ENCODE peak calls at places on chromosome 3, in four cellular contexts. U, X, Y and V are unnamed samples.

GRCh38 chr3:101235048-101235447 is 85.3 kb downstream of the IMPG2 start:
- DNase-seq in X (no peak), U (no peak), Y (no peak), V (no peak)

GRCh38 chr3:40913641-40914040 is 285.7 kb upstream of the CTNNB1 start:
- DNase-seq in X (no peak), U (no peak), Y (no peak), V (no peak)

GRCh38 chr3:157327837-157328236 is 108.8 kb upstream of the PTX3 start:
- DNase-seq in U (no peak), X (no peak), Y (no peak), V (no peak)

GRCh38 chr3:99895706-99896441 is 78.2 kb downstream of the CMSS1 start:
- DNase-seq in U (no peak), Y (no peak), X (peak; percentile 82), V (no peak)

GRCh38 chr3:78242724-78243123 is 1202.8 kb downstream of the ROBO2 start:
- DNase-seq in Y (no peak), X (no peak), U (no peak), V (no peak)

GRCh38 chr3:42490243-42490642 is 12.2 kb upstream of the VIPR1 start:
- DNase-seq in U (peak; percentile 43), Y (peak; percentile 77), X (no peak), V (no peak)

GRCh38 chr3:38097446-38098375 is 39.2 kb downstream of the ACAA1 start:
- DNase-seq in U (no peak), X (no peak), Y (no peak), V (no peak)

GRCh38 chr3:186277268-186277909 is 84.6 kb downstream of the DGKG start:
- DNase-seq in U (no peak), Y (no peak), X (peak; percentile 20), V (peak; percentile 46)

GRCh38 chr3:58532794-58533220 is 4.2 kb downstream of the ACOX2 start:
- DNase-seq in U (peak; percentile 84), Y (peak; percentile 11), X (peak; percentile 55), V (peak; percentile 70)

GRCh38 chr3:45832691-45833090 is 9.2 kb downstream of the LZTFL1 start:
- DNase-seq in Y (no peak), X (no peak), U (no peak), V (peak; percentile 42)

GRCh38 chr3:140911822-140912221 is 29.8 kb upstream of the SLC25A36 start:
- DNase-seq in X (peak; percentile 67), Y (no peak), U (no peak), V (no peak)

GRCh38 chr3:30188713-30189112 is 417.7 kb upstream of the TGFBR2 start:
- DNase-seq in X (no peak), U (no peak), Y (no peak), V (no peak)

GRCh38 chr3:194275721-194276120 is 75.4 kb downstream of the CPN2 start:
- DNase-seq in X (no peak), Y (no peak), U (no peak), V (no peak)

GRCh38 chr3:7787871-7788828 is 713.5 kb upstream of the LMCD1 start:
- DNase-seq in U (no peak), X (no peak), Y (no peak), V (peak; percentile 22)

GRCh38 chr3:155069729-155070128 is 10.4 kb upstream of the MME start:
- DNase-seq in Y (no peak), X (no peak), U (no peak), V (no peak)

GRCh38 chr3:71870966-71871512 is 86.1 kb upstream of the PROK2 start:
- DNase-seq in X (no peak), U (no peak), Y (no peak), V (no peak)

GRCh38 chr3:182793663-182794454 is 555 bp downstream of the ATP11B start:
- DNase-seq in Y (no peak), U (peak; percentile 77), X (peak; percentile 3), V (peak; percentile 15)

GRCh38 chr3:88707837-88708236 is 399.6 kb upstream of the EPHA3 start:
- DNase-seq in X (no peak), Y (no peak), U (no peak), V (no peak)

GRCh38 chr3:57078366-57079220 is 18.1 kb downstream of the SPATA12 start:
- DNase-seq in X (peak; percentile 30), U (peak; percentile 89), Y (no peak), V (no peak)

GRCh38 chr3:39330824-39331223 is 1.3 kb downstream of the CCR8 start:
- DNase-seq in X (no peak), Y (no peak), U (no peak), V (no peak)

GRCh38 chr3:115792206-115792955 is 169.1 kb downstream of the GAP43 start:
- DNase-seq in X (peak; percentile 95), Y (no peak), U (no peak), V (no peak)

GRCh38 chr3:16350041-16350952 is 85.3 kb downstream of the OXNAD1 start:
- DNase-seq in Y (no peak), X (no peak), U (no peak), V (no peak)

GRCh38 chr3:120791010-120791409 is 48.5 kb downstream of the GTF2E1 start:
- DNase-seq in X (no peak), U (no peak), Y (no peak), V (no peak)

GRCh38 chr3:127095774-127096173 is 97.2 kb upstream of the PRR23E start:
- DNase-seq in U (no peak), Y (no peak), X (no peak), V (no peak)

GRCh38 chr3:155001289-155002007 is 78.7 kb upstream of the MME start:
- DNase-seq in U (no peak), Y (no peak), X (no peak), V (no peak)

DNA sequence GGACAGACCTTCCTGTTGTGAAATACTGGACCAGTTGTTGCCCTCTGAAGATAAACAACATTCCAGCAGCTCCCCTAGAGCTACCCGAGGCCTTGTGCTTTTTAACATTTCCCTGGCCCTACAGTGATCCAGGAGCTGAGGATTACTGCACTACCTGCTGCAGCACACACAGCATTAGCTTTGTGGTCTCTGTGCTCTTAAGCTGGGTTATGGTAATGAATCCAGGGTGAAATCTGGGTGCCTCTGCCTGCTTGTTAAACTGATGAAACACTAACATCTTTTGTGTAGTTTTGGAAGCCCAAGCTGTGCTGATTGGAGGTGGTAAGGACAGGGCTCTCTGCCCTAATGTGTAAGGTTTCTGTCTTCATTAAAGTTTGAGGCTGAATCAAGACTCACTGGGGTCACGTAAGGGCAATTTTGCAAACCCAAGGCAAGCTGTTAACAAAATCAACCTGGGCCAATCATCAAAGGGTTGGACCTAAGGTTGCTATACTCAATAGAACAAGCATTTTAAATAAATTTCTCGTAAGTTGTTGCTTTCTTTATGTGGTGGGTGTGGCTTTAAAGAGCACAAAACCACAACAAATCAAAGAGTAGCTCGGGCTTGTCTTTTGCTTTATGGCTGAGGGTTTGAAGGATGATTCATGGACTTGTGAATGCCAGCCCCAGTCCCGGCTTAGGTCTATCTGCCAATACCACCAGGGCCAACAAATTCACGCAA is 183.9 kb downstream of the TPRG1 start:
- DNase-seq in Y (no peak), U (no peak), X (peak; percentile 52), V (peak; percentile 38)
- TF ChIP-seq SUZ12 in Y (no peak), U (no peak), X (no peak), V (no peak)

GRCh38 chr3:4071481-4072184 is 231.5 kb upstream of the SETMAR start:
- DNase-seq in U (peak; percentile 72), Y (no peak), X (no peak), V (peak; percentile 81)
- H3K9ac ChIP-seq in U (no peak overlapping the region), Y (no peak overlapping the region), X (no peak overlapping the region), V (peak overlapping the region; percentile 57)

GRCh38 chr3:174242311-174243041 is 616.7 kb upstream of the NAALADL2 start:
- DNase-seq in Y (no peak), U (no peak), X (no peak), V (no peak)
- TF ChIP-seq SUZ12 in Y (no peak), U (no peak), X (no peak), V (no peak)

GRCh38 chr3:5198986-5199731 is 11.7 kb downstream of the EDEM1 start:
- DNase-seq in U (no peak), Y (no peak), X (no peak), V (no peak)
- H3K9ac ChIP-seq in U (no peak overlapping the region), Y (peak overlapping the region; percentile 61), X (no peak overlapping the region), V (no peak overlapping the region)

GRCh38 chr3:65181397-65181871 is 493.6 kb upstream of the ADAMTS9 start:
- DNase-seq in U (no peak), X (no peak), Y (no peak), V (no peak)
- TF ChIP-seq SUZ12 in U (no peak), X (no peak), Y (no peak), V (no peak)

DNA sequence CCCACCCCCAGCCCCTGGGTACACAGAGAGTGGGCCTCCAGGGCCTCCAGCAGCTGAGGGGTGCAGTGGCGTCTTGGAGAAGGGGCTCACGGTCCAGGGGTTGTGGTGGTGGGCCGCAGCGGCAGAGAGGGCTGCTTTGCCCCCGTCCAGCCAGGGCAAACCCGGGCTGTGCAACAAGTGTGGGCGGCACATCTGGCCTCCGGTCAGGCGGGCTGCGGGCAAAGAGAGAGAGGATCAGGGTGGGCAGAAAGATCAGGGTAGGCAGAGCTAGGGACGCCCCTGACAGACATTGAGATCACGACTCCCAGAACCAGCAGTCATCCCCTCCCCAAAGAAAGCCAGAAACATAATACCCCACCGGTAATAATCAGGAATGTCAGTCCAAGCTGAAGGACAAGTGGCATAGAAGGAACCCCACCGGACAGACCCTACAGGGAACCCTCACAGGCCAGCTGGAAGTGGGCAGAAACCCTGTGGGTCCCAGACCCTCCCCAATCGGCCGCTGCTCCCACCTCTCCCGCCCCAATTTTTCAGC is 6.8 kb downstream of the GATA2 start:
- DNase-seq in Y (no peak), U (no peak), X (no peak), V (no peak)
- H3K9ac ChIP-seq in Y (no peak overlapping the region), U (no peak overlapping the region), X (peak overlapping the region; percentile 88), V (peak overlapping the region; percentile 90)

GRCh38 chr3:169759256-169759655 is 5.6 kb downstream of the TERC start:
- DNase-seq in X (no peak), Y (no peak), U (no peak), V (no peak)
- TF ChIP-seq SUZ12 in X (no peak), Y (no peak), U (no peak), V (no peak)